ENCODE peak calls at places on chromosomes 7 and 10, in ten cellular contexts. G is CD4-positive, alpha-beta T cell; M is HCT116; Y is A549; U is GM12865; S is epithelial cell of esophagus; D is HFFc6; J is esophagus squamous epithelium; E is MCF 10A; P is cardiac muscle cell. C is an unnamed sample.

GRCh38 chr7:130909161-130909836 is 175.3 kb upstream of the KLF14 start:
- DNase-seq in P (no peak), J (no peak), D (no peak), S (no peak), G (no peak), U (no peak), E (no peak), Y (no peak), M (no peak), C (no peak)

GRCh38 chr7:156473476-156474240 is 166.9 kb upstream of the RNF32 start:
- DNase-seq in U (peak), S (peak), G (no peak), M (peak), Y (peak), J (no peak), E (peak), D (no peak), P (peak), C (peak)

GRCh38 chr10:119655566-119656001 is 4.4 kb downstream of the BAG3 start:
- DNase-seq in P (no peak), E (peak), J (no peak), M (no peak), D (peak), Y (peak), U (no peak), G (peak), S (peak), C (no peak)

GRCh38 chr10:4981722-4982471 is 18.7 kb downstream of the AKR1C1 start:
- DNase-seq in J (no peak), S (peak), P (peak), E (peak), G (no peak), M (peak), D (peak), U (peak), Y (peak), C (no peak)

GRCh38 chr10:76119515-76119914 is 688.1 kb downstream of the LRMDA start:
- DNase-seq in E (peak), G (no peak), U (no peak), D (peak), P (no peak), M (no peak), J (no peak), Y (no peak), S (peak), C (no peak)

GRCh38 chr7:128794020-128794419 is 2.3 kb downstream of the CCDC136 start:
- DNase-seq in G (no peak), E (no peak), Y (peak), D (no peak), S (peak), U (peak), P (no peak), J (no peak), M (no peak), C (no peak)

GRCh38 chr7:135152447-135152846 is 4.6 kb downstream of the TMEM140 start:
- DNase-seq in S (no peak), E (no peak), G (no peak), U (no peak), M (no peak), J (no peak), D (no peak), Y (no peak), P (no peak), C (no peak)

GRCh38 chr7:124059375-124059774 is 26.5 kb upstream of the TMEM229A start:
- DNase-seq in E (no peak), G (no peak), M (no peak), S (no peak), D (no peak), J (no peak), U (peak), Y (no peak), P (no peak), C (no peak)

GRCh38 chr7:34991938-34992840 is 45.1 kb downstream of the DPY19L1 start:
- DNase-seq in G (peak), U (peak), D (peak), Y (peak), M (peak), S (peak), P (no peak), J (no peak), E (peak), C (no peak)

GRCh38 chr10:24432478-24433416 is 223.8 kb downstream of the KIAA1217 start:
- DNase-seq in J (no peak), U (peak), E (peak), P (no peak), M (no peak), G (no peak), S (peak), Y (no peak), D (no peak), C (no peak)

GRCh38 chr7:2670720-2671391 is 17.1 kb upstream of the AMZ1 start:
- DNase-seq in J (peak), P (peak), Y (peak), D (peak), M (peak), G (peak), U (peak), E (peak), S (peak), C (peak)

GRCh38 chr10:23331567-23332290 is 12.9 kb downstream of the C10orf67 start:
- DNase-seq in U (no peak), M (no peak), E (peak), S (peak), Y (no peak), D (peak), P (no peak), J (no peak), G (no peak), C (no peak)

GRCh38 chr10:5413012-5413938 is 918 bp downstream of the NET1 start:
- DNase-seq in D (peak), G (no peak), J (no peak), U (peak), P (peak), Y (peak), E (peak), M (no peak), S (peak), C (peak)

GRCh38 chr7:82665966-82666507 is 222.5 kb upstream of the CACNA2D1 start:
- DNase-seq in D (no peak), U (no peak), Y (no peak), M (no peak), S (no peak), J (no peak), P (no peak), G (no peak), E (no peak), C (no peak)

GRCh38 chr10:111098679-111099437 is 22.0 kb downstream of the ADRA2A start:
- DNase-seq in G (no peak), S (peak), U (peak), M (peak), P (no peak), J (no peak), D (peak), E (peak), Y (peak), C (no peak)

GRCh38 chr10:404341-404740 is 269.1 kb downstream of the ZMYND11 start:
- DNase-seq in M (no peak), S (no peak), Y (no peak), P (no peak), D (peak), U (no peak), J (no peak), G (no peak), E (peak), C (no peak)

GRCh38 chr7:23967949-23968599 is 258.1 kb downstream of the STK31 start:
- DNase-seq in D (no peak), G (no peak), J (no peak), S (no peak), E (no peak), Y (no peak), P (no peak), M (no peak), U (peak), C (no peak)

GRCh38 chr7:8295638-8296361 is 33.8 kb upstream of the ICA1 start:
- DNase-seq in U (peak), M (peak), E (peak), G (no peak), Y (peak), S (peak), J (no peak), D (peak), P (peak), C (peak)

GRCh38 chr10:110576220-110576619 is 8.7 kb downstream of the SMC3 start:
- DNase-seq in G (no peak), D (peak), E (peak), P (no peak), U (no peak), J (no peak), M (no peak), S (peak), Y (no peak), C (no peak)

GRCh38 chr10:80617807-80618206 is 80.1 kb downstream of the SH2D4B start:
- DNase-seq in S (no peak), Y (no peak), J (no peak), E (no peak), U (no peak), D (no peak), G (no peak), P (no peak), M (no peak), C (no peak)

GRCh38 chr7:51366930-51367613 is 50.5 kb upstream of the COBL start:
- DNase-seq in P (peak), S (peak), U (peak), E (peak), J (no peak), G (no peak), M (no peak), Y (peak), D (peak), C (peak)
- TF ChIP-seq CTCF in P (peak), S (peak), U (peak), E (peak), J (peak), G (peak), M (peak), Y (peak), D (peak), C (peak)

GRCh38 chr7:32070051-32070405 is 179 bp downstream of the PDE1C start:
- DNase-seq in P (no peak), Y (no peak), M (no peak), E (no peak), S (no peak), D (no peak), J (no peak), U (no peak), G (no peak), C (no peak)

GRCh38 chr7:32072397-32072796 is 2.2 kb upstream of the PDE1C start:
- DNase-seq in J (no peak), S (no peak), U (peak), P (no peak), D (no peak), Y (no peak), E (no peak), G (no peak), M (no peak), C (no peak)

GRCh38 chr7:32073533-32073932 is 3.3 kb upstream of the PDE1C start:
- DNase-seq in S (no peak), P (no peak), G (no peak), M (no peak), Y (no peak), U (no peak), D (no peak), E (no peak), J (no peak), C (no peak)

GRCh38 chr7:32070406-32071360 is at the start of gene PDE1C:
- DNase-seq in S (no peak), J (no peak), E (no peak), D (no peak), G (no peak), P (peak), M (no peak), U (no peak), Y (peak), C (peak)

DNA sequence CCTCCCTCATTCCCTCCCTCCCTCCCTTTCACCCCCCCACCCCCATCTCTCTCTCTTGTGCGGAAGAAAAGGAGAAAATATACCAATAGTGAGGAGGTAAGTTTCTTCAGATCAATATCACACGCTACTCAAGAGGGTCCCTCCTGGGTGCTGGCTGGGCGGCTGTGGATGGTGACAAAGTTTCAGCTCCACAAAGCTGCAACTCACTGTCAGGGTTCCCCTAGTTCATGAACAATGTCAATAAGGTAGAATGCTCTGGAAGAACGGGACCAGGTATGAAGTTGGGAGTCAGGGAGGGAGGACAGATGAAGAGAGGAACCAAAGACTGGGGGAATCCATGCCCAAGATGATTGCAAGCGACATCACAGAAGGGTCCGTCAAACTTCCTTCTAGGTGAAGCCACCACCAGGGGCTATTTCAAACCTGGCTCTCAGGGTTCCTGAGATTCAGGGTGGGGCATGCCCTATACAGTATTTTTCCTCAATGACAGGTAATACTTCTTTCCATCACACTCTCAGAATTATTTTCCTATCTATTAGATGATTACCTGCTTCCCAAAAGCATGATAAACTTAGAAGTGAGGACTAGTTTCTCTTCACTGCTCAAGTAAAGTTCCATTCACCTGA is 1.4 kb upstream of the PDE1C start:
- DNase-seq in S (no peak), P (no peak), E (no peak), J (no peak), U (no peak), D (no peak), M (no peak), Y (no peak), G (no peak), C (no peak)
- TF ChIP-seq CTCF in S (no peak), P (no peak), E (no peak), J (no peak), U (no peak), D (no peak), M (no peak), Y (no peak), G (no peak), C (no peak)

GRCh38 chr7:54112568-54112967 is 429.6 kb upstream of the VSTM2A start:
- DNase-seq in Y (no peak), J (no peak), D (no peak), U (no peak), P (no peak), M (no peak), S (no peak), G (no peak), E (no peak), C (no peak)

GRCh38 chr7:54116956-54117355 is 425.2 kb upstream of the VSTM2A start:
- DNase-seq in S (no peak), J (no peak), D (no peak), G (no peak), U (no peak), P (no peak), E (no peak), M (no peak), Y (no peak), C (no peak)

GRCh38 chr7:54115028-54115763 is 427.0 kb upstream of the VSTM2A start:
- DNase-seq in U (no peak), J (no peak), S (no peak), M (no peak), P (no peak), Y (no peak), E (no peak), G (no peak), D (no peak), C (no peak)

GRCh38 chr7:54109501-54109900 is 432.7 kb upstream of the VSTM2A start:
- DNase-seq in M (no peak), D (no peak), S (peak), P (no peak), J (no peak), G (no peak), E (peak), U (no peak), Y (no peak), C (no peak)

DNA sequence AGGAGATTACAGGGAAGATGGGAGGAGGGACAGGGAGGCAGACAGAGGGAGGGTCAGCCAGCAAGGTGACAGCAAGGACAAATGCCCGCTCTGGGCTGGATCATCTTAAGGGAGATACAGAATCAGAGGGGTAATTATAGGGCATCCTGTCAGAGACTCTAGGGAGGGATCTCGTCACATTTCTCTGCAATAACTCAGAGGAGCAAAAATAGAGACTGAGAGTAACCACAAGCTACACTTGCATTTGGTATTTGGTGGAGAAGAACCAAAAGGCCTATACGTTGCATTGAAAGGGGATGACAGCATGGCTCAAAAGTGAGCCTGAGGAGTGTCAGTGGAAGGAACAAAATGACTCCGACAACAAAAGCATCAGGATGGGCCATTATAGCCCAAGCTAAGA is 430.3 kb upstream of the VSTM2A start:
- DNase-seq in D (no peak), U (no peak), S (no peak), Y (no peak), P (no peak), E (no peak), G (no peak), J (no peak), M (no peak), C (no peak)
- TF ChIP-seq CTCF in D (no peak), U (no peak), S (no peak), Y (no peak), P (no peak), E (no peak), G (no peak), J (no peak), M (no peak), C (no peak)

DNA sequence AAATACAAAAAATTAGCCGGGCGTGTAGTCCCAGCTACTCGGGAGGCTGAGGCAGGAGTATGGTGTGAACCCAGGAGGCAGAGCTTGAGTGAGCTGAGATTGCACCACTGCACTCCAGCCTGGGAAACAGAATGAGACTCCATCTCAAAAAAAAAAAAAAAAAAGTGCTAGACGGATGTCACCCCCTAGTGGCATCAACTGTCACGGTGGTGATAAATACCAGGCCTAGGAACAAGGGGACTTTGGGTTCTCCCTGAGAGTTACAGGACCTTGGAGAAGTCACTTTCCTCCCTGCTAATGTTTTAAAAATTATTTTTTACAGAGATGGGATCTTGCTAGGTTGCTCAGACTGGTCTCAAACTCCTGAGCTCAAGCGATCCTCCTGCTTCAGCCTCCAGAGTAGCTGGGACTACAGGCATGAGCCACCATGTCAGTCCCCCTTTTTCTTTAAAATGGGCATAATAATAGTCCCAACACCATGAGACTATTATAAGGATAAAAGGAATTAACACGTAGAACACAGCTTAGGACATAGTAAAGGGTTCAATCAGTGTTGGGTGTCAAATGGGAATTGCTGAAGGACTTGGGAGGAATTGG is 2.6 kb upstream of the TMEM130 start:
- DNase-seq in D (peak), P (no peak), U (peak), S (peak), M (no peak), Y (peak), E (peak), J (no peak), G (no peak), C (no peak)
- TF ChIP-seq CTCF in D (peak), P (peak), U (peak), S (peak), M (peak), Y (peak), E (no peak), J (no peak), G (peak), C (peak)

DNA sequence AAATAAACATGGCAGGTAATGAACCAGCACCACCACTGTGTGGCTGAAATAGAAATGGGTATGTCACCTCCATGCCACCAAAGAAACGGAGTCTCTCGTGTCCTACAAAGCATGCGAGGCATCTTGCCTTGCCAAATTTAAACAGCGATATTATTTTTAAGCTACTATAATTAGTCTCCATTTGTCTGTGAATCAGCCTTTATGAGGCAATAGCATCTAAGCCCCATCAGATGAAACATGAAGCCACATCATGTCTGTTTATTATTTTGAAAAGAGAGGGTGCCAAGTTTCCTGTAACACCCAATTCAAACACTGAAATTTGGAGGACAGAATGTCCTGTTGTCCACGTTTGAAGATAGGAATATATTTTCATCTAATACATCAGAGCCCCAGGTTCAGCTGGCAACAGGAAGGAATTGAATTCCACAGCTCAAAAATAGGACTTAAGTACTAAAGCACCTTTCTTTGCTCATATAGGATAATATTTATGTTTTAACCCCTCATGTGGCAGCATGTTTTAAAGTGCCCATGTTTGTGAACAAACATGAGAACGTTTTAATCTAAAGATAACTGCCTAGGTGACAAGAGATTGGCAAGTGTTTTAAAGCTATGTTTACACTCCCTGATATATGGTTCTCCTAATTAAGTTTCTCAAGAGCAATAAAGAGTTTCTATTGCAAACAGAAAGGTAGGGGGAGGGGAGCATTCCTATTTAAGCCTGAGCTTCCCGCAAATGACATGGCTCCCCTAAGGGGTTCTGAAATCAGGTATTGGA is 86.8 kb downstream of the SORBS1 start:
- DNase-seq in E (peak), Y (no peak), U (no peak), P (no peak), J (no peak), S (peak), D (no peak), M (no peak), G (no peak), C (no peak)
- TF ChIP-seq CTCF in E (no peak), Y (no peak), U (no peak), P (no peak), J (no peak), S (no peak), D (no peak), M (no peak), G (no peak), C (no peak)

GRCh38 chr10:133058267-133059092 is 29.2 kb upstream of the ADGRA1 start:
- DNase-seq in J (no peak), D (no peak), M (no peak), U (no peak), E (no peak), S (no peak), P (no peak), Y (no peak), G (no peak), C (no peak)
- TF ChIP-seq CTCF in J (no peak), D (no peak), M (no peak), U (no peak), E (no peak), S (no peak), P (no peak), Y (no peak), G (no peak), C (no peak)

C was measured in neural crest cell.